ENCODE peak calls at places on chromosomes 5 and 9, in seven cellular contexts. One of them, this sample, is unnamed.

GRCh38 chr5:2897276-2897990 is 146.0 kb upstream of the IRX2 start:
- DNase-seq in A549: no peak
- DNase-seq in ovary: no peak
- DNase-seq in LNCaP clone FGC: no peak
- DNase-seq in BJ: no peak
- DNase-seq in aorta: no peak
- DNase-seq in fibroblast of villous mesenchyme: no peak
- DNase-seq in this sample: no peak

GRCh38 chr5:122375801-122376200 is 63.8 kb downstream of the SNCAIP start:
- DNase-seq in ovary: no peak
- DNase-seq in A549: no peak
- DNase-seq in LNCaP clone FGC: no peak
- DNase-seq in BJ: no peak
- DNase-seq in fibroblast of villous mesenchyme: no peak
- DNase-seq in aorta: no peak
- DNase-seq in this sample: no peak

GRCh38 chr9:116087751-116088194 is 65.8 kb upstream of the PAPPA start:
- DNase-seq in ovary: no peak
- DNase-seq in BJ: no peak
- DNase-seq in fibroblast of villous mesenchyme: peak
- DNase-seq in LNCaP clone FGC: no peak
- DNase-seq in A549: peak
- DNase-seq in aorta: no peak
- DNase-seq in this sample: no peak

GRCh38 chr9:137666505-137666809 is 47.7 kb downstream of the EHMT1 start:
- DNase-seq in BJ: no peak
- DNase-seq in fibroblast of villous mesenchyme: no peak
- DNase-seq in ovary: no peak
- DNase-seq in A549: no peak
- DNase-seq in aorta: no peak
- DNase-seq in LNCaP clone FGC: no peak
- DNase-seq in this sample: no peak

GRCh38 chr5:76794871-76795270 is 24.0 kb upstream of the F2RL1 start:
- DNase-seq in fibroblast of villous mesenchyme: peak
- DNase-seq in BJ: no peak
- DNase-seq in aorta: no peak
- DNase-seq in ovary: no peak
- DNase-seq in A549: no peak
- DNase-seq in LNCaP clone FGC: no peak
- DNase-seq in this sample: no peak

GRCh38 chr5:175444060-175444904 is at the start of gene DRD1:
- DNase-seq in ovary: no peak
- DNase-seq in BJ: no peak
- DNase-seq in fibroblast of villous mesenchyme: peak
- DNase-seq in A549: peak
- DNase-seq in aorta: peak
- DNase-seq in LNCaP clone FGC: no peak
- DNase-seq in this sample: no peak

GRCh38 chr5:140309706-140310249 is 6.9 kb upstream of the PFDN1 start:
- DNase-seq in fibroblast of villous mesenchyme: no peak
- DNase-seq in aorta: no peak
- DNase-seq in BJ: no peak
- DNase-seq in A549: no peak
- DNase-seq in ovary: no peak
- DNase-seq in LNCaP clone FGC: no peak
- DNase-seq in this sample: no peak

GRCh38 chr5:16345454-16345853 is 120.1 kb downstream of the ZNF622 start:
- DNase-seq in A549: no peak
- DNase-seq in ovary: no peak
- DNase-seq in fibroblast of villous mesenchyme: no peak
- DNase-seq in BJ: no peak
- DNase-seq in LNCaP clone FGC: peak
- DNase-seq in aorta: no peak
- DNase-seq in this sample: no peak

GRCh38 chr5:109859537-109859936 is 169.8 kb downstream of the MAN2A1 start:
- DNase-seq in aorta: no peak
- DNase-seq in BJ: no peak
- DNase-seq in ovary: no peak
- DNase-seq in A549: no peak
- DNase-seq in LNCaP clone FGC: no peak
- DNase-seq in fibroblast of villous mesenchyme: no peak
- DNase-seq in this sample: no peak

GRCh38 chr9:6968271-6968670 is 210.5 kb downstream of the KDM4C start:
- DNase-seq in fibroblast of villous mesenchyme: peak
- DNase-seq in LNCaP clone FGC: no peak
- DNase-seq in aorta: no peak
- DNase-seq in BJ: no peak
- DNase-seq in ovary: no peak
- DNase-seq in A549: no peak
- DNase-seq in this sample: no peak

GRCh38 chr9:94869415-94869838 is 142.9 kb downstream of the AOPEP start:
- DNase-seq in ovary: no peak
- DNase-seq in A549: no peak
- DNase-seq in aorta: no peak
- DNase-seq in BJ: no peak
- DNase-seq in fibroblast of villous mesenchyme: peak
- DNase-seq in LNCaP clone FGC: no peak
- DNase-seq in this sample: no peak

GRCh38 chr9:126842977-126843799 is 17.3 kb upstream of the ZBTB34 start:
- DNase-seq in fibroblast of villous mesenchyme: no peak
- DNase-seq in A549: no peak
- DNase-seq in ovary: no peak
- DNase-seq in LNCaP clone FGC: no peak
- DNase-seq in BJ: no peak
- DNase-seq in aorta: no peak
- DNase-seq in this sample: no peak

GRCh38 chr9:15935661-15936315 is 382.9 kb downstream of the CCDC171 start:
- DNase-seq in fibroblast of villous mesenchyme: peak
- DNase-seq in BJ: peak
- DNase-seq in LNCaP clone FGC: no peak
- DNase-seq in ovary: no peak
- DNase-seq in aorta: no peak
- DNase-seq in A549: no peak
- DNase-seq in this sample: no peak

GRCh38 chr5:149930754-149931574 is 13.6 kb downstream of the PDE6A start:
- DNase-seq in LNCaP clone FGC: no peak
- DNase-seq in fibroblast of villous mesenchyme: no peak
- DNase-seq in BJ: no peak
- DNase-seq in A549: no peak
- DNase-seq in ovary: no peak
- DNase-seq in aorta: no peak
- DNase-seq in this sample: no peak

GRCh38 chr5:149932445-149933350 is 11.9 kb downstream of the PDE6A start:
- DNase-seq in A549: peak
- DNase-seq in BJ: no peak
- DNase-seq in LNCaP clone FGC: peak
- DNase-seq in fibroblast of villous mesenchyme: no peak
- DNase-seq in aorta: no peak
- DNase-seq in ovary: peak
- DNase-seq in this sample: no peak

GRCh38 chr5:149935431-149935901 is 9.1 kb downstream of the PDE6A start:
- DNase-seq in BJ: no peak
- DNase-seq in ovary: peak
- DNase-seq in aorta: no peak
- DNase-seq in LNCaP clone FGC: peak
- DNase-seq in A549: no peak
- DNase-seq in fibroblast of villous mesenchyme: no peak
- DNase-seq in this sample: no peak

GRCh38 chr5:149930060-149930753 is 14.4 kb downstream of the PDE6A start:
- DNase-seq in fibroblast of villous mesenchyme: peak
- DNase-seq in aorta: no peak
- DNase-seq in BJ: no peak
- DNase-seq in LNCaP clone FGC: peak
- DNase-seq in ovary: no peak
- DNase-seq in A549: no peak
- DNase-seq in this sample: no peak

GRCh38 chr5:149931992-149932436 is 12.6 kb downstream of the PDE6A start:
- DNase-seq in A549: no peak
- DNase-seq in LNCaP clone FGC: no peak
- DNase-seq in fibroblast of villous mesenchyme: no peak
- DNase-seq in ovary: no peak
- DNase-seq in BJ: no peak
- DNase-seq in aorta: no peak
- DNase-seq in this sample: no peak
- H3K4me3 ChIP-seq in A549: peak
- H3K4me3 ChIP-seq in LNCaP clone FGC: no peak
- H3K4me3 ChIP-seq in fibroblast of villous mesenchyme: no peak
- H3K4me3 ChIP-seq in ovary: no peak
- H3K4me3 ChIP-seq in BJ: no peak
- H3K4me3 ChIP-seq in aorta: no peak
- H3K4me3 ChIP-seq in this sample: no peak

DNA sequence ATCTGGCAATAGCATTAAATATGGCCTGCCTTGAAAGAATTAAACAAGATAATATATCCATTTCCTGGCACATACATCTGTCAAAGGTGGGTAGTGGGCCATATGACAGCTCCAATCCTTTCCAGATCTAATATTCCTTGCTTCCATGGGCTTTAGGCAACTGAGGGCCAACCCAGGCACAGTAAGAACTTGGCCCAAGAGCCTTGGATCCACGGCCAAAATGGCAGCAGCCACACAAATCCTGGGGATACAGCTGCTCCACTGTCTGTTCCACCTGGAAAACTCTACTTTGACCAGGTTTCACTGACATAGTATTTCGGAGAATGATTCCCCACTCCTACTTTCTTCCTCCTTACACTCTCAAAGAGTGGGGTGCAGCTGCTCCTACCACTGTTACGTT is 13.3 kb downstream of the HAVCR1 start:
- DNase-seq in A549: no peak
- DNase-seq in LNCaP clone FGC: no peak
- DNase-seq in ovary: no peak
- DNase-seq in fibroblast of villous mesenchyme: no peak
- DNase-seq in aorta: no peak
- DNase-seq in BJ: no peak
- DNase-seq in this sample: no peak
- H3K4me3 ChIP-seq in A549: no peak
- H3K4me3 ChIP-seq in LNCaP clone FGC: no peak
- H3K4me3 ChIP-seq in ovary: no peak
- H3K4me3 ChIP-seq in fibroblast of villous mesenchyme: no peak
- H3K4me3 ChIP-seq in aorta: no peak
- H3K4me3 ChIP-seq in BJ: no peak
- H3K4me3 ChIP-seq in this sample: no peak

DNA sequence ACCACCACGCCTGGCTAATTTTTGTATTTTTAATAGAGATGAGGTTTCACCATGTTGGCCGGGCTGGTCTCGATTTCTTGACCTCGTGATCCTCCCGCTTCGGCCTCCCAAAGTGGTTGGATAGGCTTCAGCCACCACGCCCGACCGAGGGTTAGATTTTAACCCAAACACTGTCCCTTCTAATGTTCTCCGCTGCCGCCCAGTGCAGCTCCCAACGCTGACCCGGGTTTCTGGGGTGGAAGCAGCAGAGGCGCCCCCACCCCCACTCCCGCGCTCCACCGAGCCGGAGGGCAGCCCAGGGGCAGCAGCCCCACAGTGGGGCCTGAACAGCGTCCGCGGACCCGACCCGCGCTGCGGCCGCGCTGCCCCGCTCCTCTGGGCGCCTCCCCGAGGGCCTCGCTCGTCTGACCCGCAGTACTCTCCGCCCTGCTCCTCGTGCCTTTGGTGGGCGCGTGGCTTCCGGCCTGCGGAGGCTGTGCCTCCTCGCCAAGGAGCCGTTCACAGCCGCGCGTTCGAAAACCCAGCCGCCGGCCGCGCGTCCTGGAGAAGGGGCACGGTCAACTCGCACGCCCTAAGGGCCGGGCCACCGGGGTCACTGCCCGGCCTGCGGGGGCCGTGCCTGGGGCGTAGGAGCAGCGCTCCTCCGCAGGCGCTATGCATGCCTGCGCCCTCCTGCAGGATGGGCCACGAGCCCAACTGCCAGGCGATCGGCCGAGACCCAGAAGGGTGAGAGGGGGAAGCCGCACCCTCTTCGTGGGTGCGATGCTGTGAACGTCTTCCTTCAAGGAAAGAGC is 83.0 kb downstream of the HSD17B3 start:
- DNase-seq in aorta: no peak
- DNase-seq in LNCaP clone FGC: no peak
- DNase-seq in fibroblast of villous mesenchyme: no peak
- DNase-seq in BJ: no peak
- DNase-seq in ovary: peak
- DNase-seq in A549: no peak
- DNase-seq in this sample: no peak
- H3K4me3 ChIP-seq in aorta: no peak
- H3K4me3 ChIP-seq in LNCaP clone FGC: no peak
- H3K4me3 ChIP-seq in fibroblast of villous mesenchyme: no peak
- H3K4me3 ChIP-seq in BJ: no peak
- H3K4me3 ChIP-seq in ovary: peak
- H3K4me3 ChIP-seq in A549: no peak
- H3K4me3 ChIP-seq in this sample: no peak

GRCh38 chr5:129903466-129904101 is 681 bp upstream of the CHSY3 start:
- DNase-seq in ovary: no peak
- DNase-seq in fibroblast of villous mesenchyme: no peak
- DNase-seq in aorta: no peak
- DNase-seq in LNCaP clone FGC: no peak
- DNase-seq in A549: no peak
- DNase-seq in BJ: no peak
- DNase-seq in this sample: no peak

GRCh38 chr5:129904102-129904666 is at the start of gene CHSY3:
- DNase-seq in ovary: peak
- DNase-seq in A549: peak
- DNase-seq in LNCaP clone FGC: peak
- DNase-seq in BJ: no peak
- DNase-seq in aorta: peak
- DNase-seq in fibroblast of villous mesenchyme: peak
- DNase-seq in this sample: no peak

GRCh38 chr5:129905467-129906176 is 1.4 kb downstream of the CHSY3 start:
- DNase-seq in BJ: no peak
- DNase-seq in LNCaP clone FGC: no peak
- DNase-seq in A549: no peak
- DNase-seq in ovary: no peak
- DNase-seq in aorta: peak
- DNase-seq in fibroblast of villous mesenchyme: no peak
- DNase-seq in this sample: no peak

GRCh38 chr5:129904667-129905466 is 602 bp downstream of the CHSY3 start:
- DNase-seq in BJ: no peak
- DNase-seq in aorta: peak
- DNase-seq in LNCaP clone FGC: no peak
- DNase-seq in A549: no peak
- DNase-seq in ovary: no peak
- DNase-seq in fibroblast of villous mesenchyme: no peak
- DNase-seq in this sample: no peak

GRCh38 chr5:129906177-129906887 is 2.1 kb downstream of the CHSY3 start:
- DNase-seq in LNCaP clone FGC: no peak
- DNase-seq in ovary: no peak
- DNase-seq in A549: no peak
- DNase-seq in BJ: no peak
- DNase-seq in fibroblast of villous mesenchyme: peak
- DNase-seq in aorta: peak
- DNase-seq in this sample: no peak
- H3K4me3 ChIP-seq in LNCaP clone FGC: no peak
- H3K4me3 ChIP-seq in ovary: peak
- H3K4me3 ChIP-seq in A549: peak
- H3K4me3 ChIP-seq in BJ: peak
- H3K4me3 ChIP-seq in fibroblast of villous mesenchyme: peak
- H3K4me3 ChIP-seq in aorta: peak
- H3K4me3 ChIP-seq in this sample: peak

DNA sequence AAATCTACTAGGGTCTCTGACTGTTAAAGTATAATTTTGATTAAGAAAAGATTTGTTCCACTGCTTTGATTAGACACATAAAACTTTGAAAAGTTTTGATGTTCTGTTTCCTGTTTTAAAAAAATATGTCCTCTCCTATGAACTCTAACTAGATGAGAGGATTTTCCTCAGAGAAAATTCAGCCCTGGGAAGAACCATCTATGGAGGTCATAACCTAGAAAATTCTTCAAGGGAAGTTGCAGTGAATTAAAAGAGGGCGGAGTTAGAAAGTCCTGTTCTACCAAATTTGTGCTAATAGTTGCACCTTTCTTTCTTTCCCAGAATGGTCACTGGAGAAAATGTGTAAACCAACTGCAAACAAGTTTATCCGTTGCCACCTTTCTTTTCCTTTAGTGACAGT is 27.7 kb downstream of the PIK3R1 start:
- DNase-seq in aorta: no peak
- DNase-seq in LNCaP clone FGC: no peak
- DNase-seq in BJ: no peak
- DNase-seq in A549: no peak
- DNase-seq in ovary: no peak
- DNase-seq in fibroblast of villous mesenchyme: peak
- DNase-seq in this sample: no peak
- H3K4me3 ChIP-seq in aorta: no peak
- H3K4me3 ChIP-seq in LNCaP clone FGC: no peak
- H3K4me3 ChIP-seq in BJ: no peak
- H3K4me3 ChIP-seq in A549: no peak
- H3K4me3 ChIP-seq in ovary: no peak
- H3K4me3 ChIP-seq in fibroblast of villous mesenchyme: no peak
- H3K4me3 ChIP-seq in this sample: no peak